ENCODE peak calls at places on chromosomes 4 and X, in four cellular contexts. F is lower lobe of right lung, V is epithelial cell of esophagus, J is IMR-90. B is an unnamed sample.

GRCh38 chrX:64571011-64571410 is 175.8 kb upstream of the MTMR8 start:
- DNase-seq in F (no peak), J (no peak), V (no peak), B (no peak)

GRCh38 chrX:39195156-39195555 is 393.9 kb downstream of the MID1IP1 start:
- DNase-seq in F (no peak), V (no peak), J (no peak), B (no peak)

GRCh38 chr4:188551156-188551555 is 411.9 kb downstream of the TRIML1 start:
- DNase-seq in F (no peak), J (peak; percentile 9), V (no peak), B (no peak)

GRCh38 chr4:187470061-187470460 is 525.5 kb upstream of the ZFP42 start:
- DNase-seq in V (no peak), F (no peak), J (no peak), B (no peak)

GRCh38 chrX:20267924-20268701 is 1.4 kb upstream of the RPS6KA3 start:
- DNase-seq in J (no peak), V (no peak), F (peak; percentile 68), B (peak; percentile 90)

GRCh38 chr4:144267084-144267483 is 126.6 kb upstream of the GYPA start:
- DNase-seq in J (no peak), F (no peak), V (peak; percentile 55), B (no peak)

GRCh38 chrX:102043380-102043779 is 82.1 kb upstream of the TCEAL2 start:
- DNase-seq in J (no peak), F (no peak), V (no peak), B (no peak)

GRCh38 chr4:184649971-184650855 is 675 bp downstream of the PRIMPOL start:
- DNase-seq in V (peak; percentile 48), J (peak; percentile 65), F (no peak), B (no peak)

GRCh38 chrX:110258552-110258951 is 59.3 kb downstream of the AMMECR1 start:
- DNase-seq in F (no peak), V (peak; percentile 38), J (peak; percentile 68), B (no peak)

GRCh38 chr4:148154769-148155168 is 287.4 kb downstream of the NR3C2 start:
- DNase-seq in J (no peak), V (no peak), F (no peak), B (no peak)

GRCh38 chr4:2256781-2257191 is 5.1 kb downstream of the MXD4 start:
- DNase-seq in V (no peak), J (no peak), F (peak; percentile 65), B (peak; percentile 88)

GRCh38 chrX:143058096-143058495 is 32.4 kb downstream of the SPANXN4 start:
- DNase-seq in F (no peak), J (no peak), V (no peak), B (no peak)

GRCh38 chr4:179007758-179008157 is 1565.5 kb upstream of the AGA start:
- DNase-seq in J (no peak), F (no peak), V (no peak), B (no peak)

GRCh38 chr4:168886361-168886760 is 123.7 kb downstream of the CBR4 start:
- DNase-seq in V (peak; percentile 58), J (peak; percentile 81), F (no peak), B (no peak)

GRCh38 chrX:135213200-135213844 is 38.5 kb upstream of the ETDA start:
- DNase-seq in V (no peak), J (no peak), F (no peak), B (no peak)

GRCh38 chr4:16439003-16439402 is 212.7 kb upstream of the TAPT1 start:
- DNase-seq in J (peak; percentile 43), V (no peak), F (no peak), B (no peak)

GRCh38 chrX:49701948-49702347 is 6.2 kb upstream of the PAGE1 start:
- DNase-seq in V (no peak), F (no peak), J (no peak), B (no peak)

GRCh38 chr4:6346373-6347110 is 76.9 kb downstream of the WFS1 start:
- DNase-seq in V (no peak), F (no peak), J (no peak), B (no peak)

GRCh38 chrX:131073607-131074006 is 15.5 kb downstream of the ARHGAP36 start:
- DNase-seq in J (no peak), F (no peak), V (no peak), B (no peak)

GRCh38 chr4:20724915-20725314 is 24.7 kb downstream of the PACRGL start:
- DNase-seq in F (no peak), J (no peak), V (no peak), B (no peak)

GRCh38 chr4:107801766-107802211 is 22.9 kb upstream of the SGMS2 start:
- DNase-seq in V (peak; percentile 88), J (peak; percentile 27), F (no peak), B (no peak)

GRCh38 chr4:139324620-139325019 is 22.3 kb upstream of the NDUFC1 start:
- DNase-seq in F (no peak), J (no peak), V (no peak), B (no peak)

GRCh38 chr4:40719008-40719623 is 30.6 kb upstream of the NSUN7 start:
- DNase-seq in J (peak; percentile 64), F (no peak), V (peak; percentile 80), B (no peak)
- TF ChIP-seq CTCF in J (peak; percentile 60), F (peak; percentile 43), V (peak; percentile 82), B (no peak)

DNA sequence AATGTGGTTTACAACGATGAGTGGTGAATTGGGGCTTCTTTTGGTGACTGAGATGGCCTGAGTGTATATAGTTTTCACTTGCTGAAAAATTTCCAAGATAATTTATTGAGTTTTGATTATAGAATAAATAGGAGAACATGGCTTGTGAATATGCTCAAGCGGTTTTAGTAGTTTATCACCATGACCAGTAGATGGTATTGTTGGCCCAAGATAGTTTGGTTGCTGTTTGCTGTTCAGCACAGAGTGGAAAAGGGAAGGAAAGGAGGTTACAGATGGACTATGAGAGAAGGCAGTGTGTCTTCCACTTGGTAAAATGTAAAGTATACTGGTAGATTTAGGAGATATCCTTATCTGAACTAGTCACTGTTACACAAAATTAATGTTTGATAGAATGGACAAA is 55.8 kb upstream of the POU4F2 start:
- DNase-seq in F (no peak), V (peak; percentile 30), J (no peak), B (no peak)
- TF ChIP-seq CTCF in F (no peak), V (peak; percentile 17), J (no peak), B (no peak)

GRCh38 chr4:115850799-115851509 is 737.5 kb upstream of the NDST4 start:
- DNase-seq in F (no peak), J (no peak), V (no peak), B (no peak)

GRCh38 chr4:115851918-115852766 is 738.7 kb upstream of the NDST4 start:
- DNase-seq in V (peak; percentile 73), F (peak; percentile 34), J (no peak), B (peak; percentile 67)

GRCh38 chr4:115852767-115853091 is 739.3 kb upstream of the NDST4 start:
- DNase-seq in F (no peak), J (no peak), V (no peak), B (no peak)
- TF ChIP-seq CTCF in F (no peak), J (no peak), V (no peak), B (no peak)

GRCh38 chrX:9988762-9989161 is 21.6 kb downstream of the CLDN34 start:
- DNase-seq in V (peak; percentile 17), F (no peak), J (no peak), B (no peak)
- TF ChIP-seq CTCF in V (peak; percentile 43), F (peak; percentile 30), J (peak; percentile 50), B (no peak)

GRCh38 chr4:56112377-56112776 is 163.6 kb downstream of the CEP135 start:
- DNase-seq in F (no peak), V (no peak), J (no peak), B (no peak)
- TF ChIP-seq CTCF in F (no peak), V (no peak), J (no peak), B (no peak)

GRCh38 chr4:7722716-7723115 is 216.9 kb downstream of the AFAP1 start:
- DNase-seq in F (no peak), V (no peak), J (no peak), B (no peak)

GRCh38 chr4:7725951-7726350 is 213.7 kb downstream of the AFAP1 start:
- DNase-seq in F (no peak), J (peak; percentile 55), V (no peak), B (no peak)

GRCh38 chr4:7719354-7720174 is 220.1 kb downstream of the AFAP1 start:
- DNase-seq in J (no peak), V (peak; percentile 10), F (peak; percentile 62), B (no peak)

GRCh38 chr4:7723625-7724024 is 216.0 kb downstream of the AFAP1 start:
- DNase-seq in V (no peak), F (no peak), J (no peak), B (no peak)

DNA sequence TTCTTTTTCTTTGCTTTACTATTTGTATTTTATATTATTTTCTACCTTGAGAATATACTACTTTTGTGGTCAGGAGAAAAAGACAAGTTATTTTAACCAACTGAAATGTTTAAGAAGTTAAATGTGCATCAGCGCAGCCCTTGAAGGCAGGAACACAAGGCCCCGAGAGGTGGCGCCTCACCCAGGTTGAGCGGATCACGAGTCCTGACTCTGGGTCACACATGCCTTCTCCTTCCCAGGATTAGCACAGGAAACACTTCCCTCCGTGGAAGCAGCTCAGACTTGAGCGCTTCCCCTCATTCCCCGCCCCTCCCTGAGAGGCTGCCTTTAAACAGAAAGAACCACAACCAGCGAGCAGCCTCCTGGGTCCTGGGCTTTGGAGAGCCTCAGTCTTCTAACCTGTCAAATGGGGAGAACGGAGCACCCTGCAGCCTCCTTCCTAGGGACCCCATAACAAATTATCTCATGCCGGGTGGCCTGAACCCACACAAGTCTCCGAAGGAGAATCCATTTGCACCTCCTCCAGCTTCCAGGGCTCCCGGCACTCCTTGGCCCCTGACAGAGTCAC is 217.6 kb downstream of the AFAP1 start:
- DNase-seq in F (no peak), V (no peak), J (no peak), B (no peak)
- TF ChIP-seq CTCF in F (peak; percentile 9), V (no peak), J (peak; percentile 39), B (no peak)

GRCh38 chrX:40380649-40381488 is 199.9 kb upstream of the ATP6AP2 start:
- DNase-seq in J (no peak), V (no peak), F (peak; percentile 46), B (no peak)
- TF ChIP-seq CTCF in J (no peak), V (no peak), F (no peak), B (no peak)

GRCh38 chr4:173436866-173437265 is 38.0 kb upstream of the SCRG1 start:
- DNase-seq in F (no peak), V (no peak), J (no peak), B (no peak)

GRCh38 chr4:173443121-173443520 is 44.2 kb upstream of the SCRG1 start:
- DNase-seq in F (no peak), J (no peak), V (no peak), B (no peak)

GRCh38 chr4:173440888-173441287 is 42.0 kb upstream of the SCRG1 start:
- DNase-seq in F (no peak), V (no peak), J (no peak), B (no peak)

GRCh38 chr4:173446416-173446815 is 47.5 kb upstream of the SCRG1 start:
- DNase-seq in J (no peak), F (no peak), V (no peak), B (no peak)

DNA sequence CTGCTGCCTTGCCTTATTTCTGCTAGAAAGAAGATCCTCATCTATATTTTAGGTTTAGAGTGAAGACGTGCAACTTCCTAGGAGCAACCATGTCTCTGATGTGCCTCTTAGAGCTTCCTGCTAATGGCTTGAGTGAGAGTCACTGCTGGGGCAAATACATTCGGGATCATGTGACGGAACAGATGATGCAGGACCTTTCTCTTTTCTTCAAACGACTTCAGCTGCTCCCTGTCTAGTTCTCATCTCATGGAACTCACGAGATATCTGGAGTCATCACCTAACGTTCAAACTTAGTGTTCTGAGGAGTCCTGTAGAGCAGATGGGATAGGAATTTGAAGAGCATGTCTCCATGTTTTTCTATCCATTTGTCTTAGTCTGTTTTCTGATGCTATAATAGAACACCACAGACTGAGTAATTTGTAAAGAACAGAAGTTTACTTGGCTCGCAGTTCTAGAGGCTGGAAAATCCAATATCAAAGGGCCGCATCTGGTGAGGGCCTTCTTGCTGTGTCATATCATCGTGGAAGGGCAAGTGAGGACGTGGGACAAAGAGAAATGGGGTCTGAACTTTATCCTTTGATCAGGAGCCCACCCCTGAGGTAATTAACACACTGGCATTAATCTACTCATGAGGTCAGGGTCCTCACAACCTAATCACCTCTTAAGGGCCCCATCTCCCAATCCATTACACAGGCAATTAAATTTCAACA is 43.5 kb upstream of the SCRG1 start:
- DNase-seq in J (no peak), V (no peak), F (no peak), B (no peak)
- TF ChIP-seq CTCF in J (no peak), V (no peak), F (no peak), B (no peak)